ENCODE peak calls at places on chromosomes 4 and X, in five cellular contexts. X is heart right ventricle, A is testis, Y is spleen, R is lower leg skin. Q is an unnamed sample.

GRCh38 chr4:76665139-76665538 is 230.1 kb downstream of the SHROOM3 start:
- DNase-seq in A (no peak), R (no peak), X (no peak), Y (no peak), Q (no peak)

GRCh38 chr4:8290701-8290970 is 21.1 kb downstream of the HTRA3 start:
- DNase-seq in Y (peak; percentile 73), A (no peak), X (peak; percentile 8), R (peak; percentile 59), Q (peak; percentile 14)

GRCh38 chrX:70479197-70479969 is 34.7 kb downstream of the DLG3 start:
- DNase-seq in Y (no peak), X (no peak), A (no peak), R (no peak), Q (no peak)

GRCh38 chr4:8019396-8020365 is 80.0 kb upstream of the AFAP1 start:
- DNase-seq in Y (no peak), A (no peak), X (no peak), R (no peak), Q (no peak)

GRCh38 chr4:88549815-88550214 is 26.2 kb upstream of the PYURF start:
- DNase-seq in A (no peak), Y (no peak), X (no peak), R (no peak), Q (no peak)

GRCh38 chr4:109648266-109648996 is 54.8 kb downstream of the CASP6 start:
- DNase-seq in A (no peak), Y (no peak), X (no peak), R (no peak), Q (no peak)

GRCh38 chr4:113125418-113125817 is 76.0 kb downstream of the ANK2 start:
- DNase-seq in Y (no peak), X (no peak), A (no peak), R (no peak), Q (no peak)

GRCh38 chr4:2428496-2429213 is 9.9 kb downstream of the CFAP99 start:
- DNase-seq in R (no peak), Y (no peak), A (no peak), X (no peak), Q (peak; percentile 18)

GRCh38 chr4:99389606-99390005 is 37.1 kb upstream of the ADH1C start:
- DNase-seq in A (no peak), X (no peak), Y (no peak), R (no peak), Q (no peak)

GRCh38 chr4:53189011-53189410 is 176.8 kb downstream of the SCFD2 start:
- DNase-seq in X (no peak), Y (no peak), R (no peak), A (no peak), Q (no peak)

GRCh38 chrX:78357342-78358055 is 30.1 kb upstream of the CYSLTR1 start:
- DNase-seq in Y (no peak), X (no peak), R (no peak), A (no peak), Q (no peak)

GRCh38 chrX:103253608-103254007 is 1.3 kb downstream of the TCEAL8 start:
- DNase-seq in R (no peak), X (peak; percentile 9), A (no peak), Y (no peak), Q (no peak)

GRCh38 chrX:110108381-110108796 is 105.5 kb downstream of the TMEM164 start:
- DNase-seq in A (peak; percentile 14), R (no peak), Y (no peak), X (no peak), Q (no peak)

GRCh38 chr4:28565434-28565833 is 1704.8 kb downstream of the STIM2 start:
- DNase-seq in A (no peak), Y (no peak), R (no peak), X (no peak), Q (no peak)

GRCh38 chr4:132386130-132386529 is 763.0 kb upstream of the PCDH10 start:
- DNase-seq in R (no peak), Y (no peak), A (no peak), X (no peak), Q (no peak)

GRCh38 chr4:159240690-159241089 is 137.8 kb downstream of the RAPGEF2 start:
- DNase-seq in Y (no peak), R (no peak), A (no peak), X (no peak), Q (no peak)

GRCh38 chrX:9525511-9526248 is 60.8 kb downstream of the TBL1X start:
- DNase-seq in X (no peak), Y (no peak), R (no peak), A (no peak), Q (peak; percentile 22)

GRCh38 chr4:164926301-164926700 is 49.3 kb downstream of the APELA start:
- DNase-seq in A (no peak), Y (no peak), X (no peak), R (no peak), Q (no peak)

GRCh38 chrX:133937022-133937421 is 48.4 kb downstream of the GPC3 start:
- DNase-seq in Y (no peak), A (no peak), X (no peak), R (no peak), Q (no peak)

GRCh38 chrX:44244008-44244407 is 99.5 kb downstream of the EFHC2 start:
- DNase-seq in A (no peak), X (no peak), R (no peak), Y (no peak), Q (no peak)

GRCh38 chrX:43876680-43877079 is 5.6 kb downstream of the MAOB start:
- DNase-seq in X (no peak), A (no peak), R (no peak), Y (no peak), Q (no peak)

GRCh38 chr4:6270691-6271121 is 1.1 kb downstream of the WFS1 start:
- DNase-seq in R (no peak), X (no peak), Y (peak; percentile 77), A (no peak), Q (no peak)

GRCh38 chr4:54959656-54960055 is 165.7 kb downstream of the KDR start:
- DNase-seq in Y (no peak), R (no peak), X (no peak), A (no peak), Q (no peak)

GRCh38 chrX:40087574-40088298 is 10.0 kb downstream of the BCOR start:
- DNase-seq in Y (peak; percentile 23), R (no peak), X (no peak), A (no peak), Q (no peak)

GRCh38 chr4:168755643-168756482 is 254.2 kb downstream of the CBR4 start:
- DNase-seq in R (no peak), X (no peak), Y (no peak), A (no peak), Q (no peak)

GRCh38 chr4:16967722-16968121 is 69.3 kb upstream of the LDB2 start:
- DNase-seq in X (peak; percentile 37), A (peak; percentile 62), Y (no peak), R (peak; percentile 88), Q (no peak)

GRCh38 chrX:153578200-153578835 is 20.6 kb downstream of the CCNQ start:
- DNase-seq in X (no peak), Y (no peak), A (no peak), R (no peak), Q (no peak)

GRCh38 chr4:89837385-89837995 is 529 bp upstream of the SNCA start:
- DNase-seq in Y (peak; percentile 76), R (peak; percentile 88), A (peak; percentile 19), X (peak; percentile 15), Q (peak; percentile 59)

GRCh38 chrX:45628041-45628440 is 427.4 kb upstream of the DIPK2B start:
- DNase-seq in R (no peak), X (no peak), A (no peak), Y (no peak), Q (no peak)

GRCh38 chr4:184475096-184475461 is 729 bp upstream of the IRF2 start:
- DNase-seq in X (peak; percentile 30), R (peak; percentile 90), Y (peak; percentile 87), A (peak; percentile 62), Q (no peak)

GRCh38 chr4:149164282-149164681 is 651.4 kb downstream of the IQCM start:
- DNase-seq in R (no peak), Y (no peak), A (no peak), X (no peak), Q (no peak)

GRCh38 chr4:70902577-70903281 is 560 bp downstream of the MOB1B start:
- DNase-seq in R (no peak), X (no peak), Y (no peak), A (no peak), Q (no peak)

GRCh38 chr4:87574996-87575395 is 33.3 kb upstream of the DSPP start:
- DNase-seq in A (no peak), Y (no peak), R (no peak), X (no peak), Q (no peak)

GRCh38 chr4:168880811-168881595 is 129.1 kb downstream of the CBR4 start:
- DNase-seq in Y (no peak), X (no peak), A (no peak), R (no peak), Q (no peak)

DNA sequence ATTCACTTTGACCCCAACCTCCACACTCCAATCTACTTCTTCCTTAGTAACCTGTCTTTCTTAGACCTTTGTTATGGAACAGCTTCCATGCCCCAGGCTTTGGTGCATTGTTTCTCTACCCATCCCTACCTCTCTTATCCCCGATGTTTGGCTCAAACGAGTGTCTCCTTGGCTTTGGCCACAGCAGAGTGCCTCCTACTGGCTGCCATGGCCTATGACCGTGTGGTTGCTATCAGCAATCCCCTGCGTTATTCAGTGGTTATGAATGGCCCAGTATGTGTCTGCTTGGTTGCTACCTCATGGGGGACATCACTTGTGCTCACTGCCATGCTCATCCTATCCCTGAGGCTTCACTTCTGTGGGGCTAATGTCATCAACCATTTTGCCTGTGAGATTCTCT is 344 bp downstream of the OR13H1 start:
- DNase-seq in A (no peak), R (no peak), Y (no peak), X (no peak), Q (no peak)
- TF ChIP-seq CTCF in A (no peak), R (no peak), Y (no peak), X (no peak), Q (no peak)

DNA sequence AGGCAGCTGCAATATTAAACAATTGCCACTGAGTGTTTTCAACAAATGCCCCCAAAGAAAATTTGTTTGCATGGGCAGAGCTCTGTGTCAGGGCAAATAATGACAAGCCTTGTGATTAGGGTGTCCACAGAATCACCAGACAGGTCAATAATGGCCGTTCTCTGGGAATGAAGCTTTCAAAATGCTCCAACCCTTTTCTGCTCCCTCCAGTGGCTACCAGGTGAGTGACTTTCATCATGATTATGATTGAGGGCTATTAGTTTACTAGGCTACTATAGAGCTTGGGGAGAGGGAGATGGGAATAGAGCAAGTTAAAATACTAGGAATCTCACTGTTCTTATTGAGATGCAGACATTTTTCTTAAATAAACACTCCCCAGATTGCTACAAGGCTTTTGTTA is 23.5 kb downstream of the IRS4 start:
- DNase-seq in R (no peak), A (no peak), X (no peak), Y (no peak), Q (no peak)
- TF ChIP-seq CTCF in R (no peak), A (no peak), X (no peak), Y (no peak), Q (no peak)

GRCh38 chrX:30865020-30865419 is 24.0 kb downstream of the TAB3 start:
- DNase-seq in X (no peak), R (no peak), A (no peak), Y (no peak), Q (no peak)
- TF ChIP-seq CTCF in X (no peak), R (no peak), A (no peak), Y (no peak), Q (no peak)

DNA sequence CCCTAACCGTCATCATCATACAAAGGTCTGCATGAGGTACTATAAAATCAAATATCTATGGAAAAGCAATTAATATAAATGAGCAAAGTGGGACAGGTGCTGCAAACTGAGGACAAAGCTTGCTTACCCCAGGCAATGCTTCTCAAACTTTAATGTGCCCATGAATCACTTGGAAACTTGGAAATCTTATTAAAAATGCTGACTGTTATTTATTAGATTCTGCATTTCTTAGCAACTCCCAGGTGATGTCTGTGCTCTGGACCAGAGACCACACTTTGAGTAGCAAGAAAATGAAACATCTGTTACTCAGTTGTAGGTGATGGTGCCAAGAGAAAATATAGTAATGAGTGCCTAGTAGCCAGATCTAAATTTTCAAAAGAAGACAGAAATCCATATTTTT is 890.4 kb upstream of the FTHL17 start:
- DNase-seq in A (no peak), X (no peak), R (no peak), Y (no peak), Q (no peak)
- TF ChIP-seq CTCF in A (no peak), X (no peak), R (no peak), Y (no peak), Q (no peak)